ENCODE peak calls at places on chromosome 1, in ten cellular contexts. I is spleen, P is endothelial cell of umbilical vein, S is suprapubic skin, J is transverse colon, B is stomach, M is HepG2, A is Panc1, O is GM12878, H is HCT116. F is an unnamed sample.

GRCh38 chr1:2980073-2980791 is 41.0 kb upstream of the ACTRT2 start:
- DNase-seq in I (peak), P (no peak), S (peak), J (no peak), B (no peak), M (no peak), A (no peak), O (no peak), H (no peak), F (no peak)

GRCh38 chr1:40078512-40079333 is 18.3 kb downstream of the PPT1 start:
- DNase-seq in I (no peak), P (peak), S (no peak), J (peak), B (peak), M (peak), A (no peak), O (no peak), H (peak), F (no peak)

GRCh38 chr1:37391181-37391949 is 83.0 kb upstream of the ZC3H12A start:
- DNase-seq in I (no peak), P (no peak), S (no peak), J (no peak), B (no peak), M (no peak), A (no peak), O (no peak), H (no peak), F (no peak)

GRCh38 chr1:35345439-35345981 is 77.0 kb downstream of the ZMYM4 start:
- DNase-seq in I (no peak), P (no peak), S (no peak), J (no peak), B (no peak), M (peak), A (no peak), O (no peak), H (no peak), F (no peak)

GRCh38 chr1:25748531-25749205 is 51.3 kb upstream of the SELENON start:
- DNase-seq in I (no peak), P (no peak), S (no peak), J (no peak), B (peak), M (no peak), A (no peak), O (no peak), H (no peak), F (no peak)

GRCh38 chr1:57489342-57490036 is 65.6 kb upstream of the DAB1 start:
- DNase-seq in I (no peak), P (peak), S (no peak), J (no peak), B (no peak), M (no peak), A (no peak), O (no peak), H (no peak), F (no peak)

GRCh38 chr1:213761845-213762407 is 225.8 kb upstream of the PROX1 start:
- DNase-seq in I (no peak), P (peak), S (no peak), J (no peak), B (no peak), M (peak), A (no peak), O (no peak), H (no peak), F (no peak)

GRCh38 chr1:27535386-27535785 is 45.4 kb upstream of the WASF2 start:
- DNase-seq in I (no peak), P (no peak), S (no peak), J (no peak), B (no peak), M (no peak), A (no peak), O (no peak), H (no peak), F (no peak)

GRCh38 chr1:24418898-24419628 is 3.5 kb downstream of the NIPAL3 start:
- DNase-seq in I (no peak), P (no peak), S (no peak), J (peak), B (peak), M (no peak), A (no peak), O (no peak), H (no peak), F (no peak)

GRCh38 chr1:9798236-9799130 is 25.3 kb downstream of the CLSTN1 start:
- DNase-seq in I (no peak), P (no peak), S (peak), J (no peak), B (no peak), M (no peak), A (no peak), O (no peak), H (no peak), F (no peak)

GRCh38 chr1:41319106-41319755 is 42.0 kb upstream of the FOXO6 start:
- DNase-seq in I (no peak), P (no peak), S (no peak), J (no peak), B (no peak), M (no peak), A (no peak), O (no peak), H (no peak), F (no peak)

GRCh38 chr1:227792216-227793078 is 23.0 kb upstream of the PRSS38 start:
- DNase-seq in I (no peak), P (no peak), S (no peak), J (no peak), B (no peak), M (no peak), A (no peak), O (no peak), H (no peak), F (no peak)

GRCh38 chr1:227794813-227795183 is 20.7 kb upstream of the PRSS38 start:
- DNase-seq in I (no peak), P (no peak), S (peak), J (no peak), B (no peak), M (no peak), A (no peak), O (no peak), H (no peak), F (no peak)

GRCh38 chr1:227793079-227793947 is 22.2 kb upstream of the PRSS38 start:
- DNase-seq in I (no peak), P (no peak), S (no peak), J (no peak), B (no peak), M (no peak), A (no peak), O (no peak), H (no peak), F (no peak)

GRCh38 chr1:227795732-227796131 is 19.7 kb upstream of the PRSS38 start:
- DNase-seq in I (no peak), P (no peak), S (no peak), J (no peak), B (no peak), M (no peak), A (no peak), O (no peak), H (no peak), F (no peak)

GRCh38 chr1:227793948-227794812 is 21.3 kb upstream of the PRSS38 start:
- DNase-seq in I (no peak), P (no peak), S (peak), J (no peak), B (no peak), M (no peak), A (no peak), O (no peak), H (no peak), F (peak)
- H3K27ac ChIP-seq in I (no peak), P (no peak), S (peak), J (peak), B (peak), M (no peak), A (peak), O (no peak), H (no peak), F (peak)

GRCh38 chr1:168256164-168256563 is 24.5 kb upstream of the TBX19 start:
- DNase-seq in I (no peak), P (no peak), S (no peak), J (no peak), B (no peak), M (no peak), A (no peak), O (no peak), H (no peak), F (no peak)

GRCh38 chr1:168259567-168259966 is 21.1 kb upstream of the TBX19 start:
- DNase-seq in I (no peak), P (no peak), S (no peak), J (no peak), B (no peak), M (no peak), A (no peak), O (no peak), H (no peak), F (no peak)

GRCh38 chr1:168260393-168260792 is 20.3 kb upstream of the TBX19 start:
- DNase-seq in I (no peak), P (no peak), S (no peak), J (no peak), B (no peak), M (no peak), A (no peak), O (no peak), H (no peak), F (no peak)

GRCh38 chr1:168261390-168261789 is 19.3 kb upstream of the TBX19 start:
- DNase-seq in I (no peak), P (peak), S (no peak), J (no peak), B (no peak), M (no peak), A (no peak), O (no peak), H (no peak), F (no peak)

GRCh38 chr1:168257397-168257796 is 23.3 kb upstream of the TBX19 start:
- DNase-seq in I (no peak), P (no peak), S (no peak), J (no peak), B (no peak), M (no peak), A (no peak), O (no peak), H (no peak), F (no peak)
- TF ChIP-seq POLR2AphosphoS5 in I (no peak), P (no peak), S (no peak), J (no peak), B (no peak), M (no peak), A (no peak), O (no peak), H (no peak), F (no peak)

GRCh38 chr1:113786055-113786454 is 26.2 kb downstream of the RSBN1 start:
- DNase-seq in I (no peak), P (no peak), S (no peak), J (no peak), B (no peak), M (peak), A (no peak), O (no peak), H (no peak), F (no peak)

GRCh38 chr1:113780363-113781146 is 21.3 kb upstream of the PHTF1 start:
- DNase-seq in I (no peak), P (no peak), S (no peak), J (no peak), B (no peak), M (no peak), A (no peak), O (no peak), H (no peak), F (no peak)

GRCh38 chr1:113782451-113782850 is 23.2 kb upstream of the PHTF1 start:
- DNase-seq in I (no peak), P (no peak), S (no peak), J (no peak), B (no peak), M (no peak), A (no peak), O (no peak), H (no peak), F (no peak)

GRCh38 chr1:113783254-113784103 is 24.2 kb upstream of the PHTF1 start:
- DNase-seq in I (no peak), P (peak), S (no peak), J (peak), B (no peak), M (no peak), A (no peak), O (peak), H (no peak), F (peak)

DNA sequence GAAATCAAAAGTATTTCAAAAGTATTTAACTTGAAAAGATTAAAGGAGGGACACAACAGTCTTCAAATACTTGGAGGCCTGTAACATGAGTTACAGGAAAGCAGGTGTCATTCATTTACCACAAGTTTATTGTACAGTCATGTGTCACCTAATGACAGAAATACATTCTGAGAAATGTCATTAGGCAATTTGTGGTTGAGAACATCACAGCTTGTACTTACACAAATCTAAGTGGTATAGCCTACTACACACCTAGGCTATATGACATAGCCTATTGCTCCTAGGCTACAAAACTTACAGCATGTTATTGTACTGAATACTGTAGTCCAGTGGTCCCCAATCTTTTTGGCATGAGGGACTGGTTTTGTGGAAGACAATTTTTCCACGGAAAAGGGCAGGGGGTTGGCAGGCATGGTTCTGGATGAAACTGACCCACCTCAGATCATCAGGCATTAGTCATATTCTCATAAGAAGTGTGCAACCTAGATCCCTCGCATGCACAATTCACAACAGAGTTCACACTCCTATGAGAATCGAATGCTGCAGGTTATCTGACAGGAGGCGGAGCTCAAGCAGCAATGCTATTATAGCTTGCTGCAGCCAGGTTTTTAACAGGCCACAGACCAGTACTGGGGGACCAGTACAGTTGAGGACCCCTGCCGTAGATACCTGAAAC is 25.0 kb upstream of the PHTF1 start:
- DNase-seq in I (no peak), P (no peak), S (no peak), J (no peak), B (no peak), M (no peak), A (no peak), O (peak), H (no peak), F (no peak)
- H3K27ac ChIP-seq in I (peak), P (no peak), S (peak), J (peak), B (peak), M (no peak), A (no peak), O (peak), H (no peak), F (peak)

GRCh38 chr1:50109647-50110075 is 941 bp downstream of the ELAVL4 start:
- DNase-seq in I (no peak), P (no peak), S (no peak), J (no peak), B (no peak), M (no peak), A (no peak), O (no peak), H (no peak), F (no peak)
- TF ChIP-seq POLR2AphosphoS5 in I (no peak), P (no peak), S (no peak), J (no peak), B (no peak), M (no peak), A (no peak), O (no peak), H (no peak), F (no peak)

DNA sequence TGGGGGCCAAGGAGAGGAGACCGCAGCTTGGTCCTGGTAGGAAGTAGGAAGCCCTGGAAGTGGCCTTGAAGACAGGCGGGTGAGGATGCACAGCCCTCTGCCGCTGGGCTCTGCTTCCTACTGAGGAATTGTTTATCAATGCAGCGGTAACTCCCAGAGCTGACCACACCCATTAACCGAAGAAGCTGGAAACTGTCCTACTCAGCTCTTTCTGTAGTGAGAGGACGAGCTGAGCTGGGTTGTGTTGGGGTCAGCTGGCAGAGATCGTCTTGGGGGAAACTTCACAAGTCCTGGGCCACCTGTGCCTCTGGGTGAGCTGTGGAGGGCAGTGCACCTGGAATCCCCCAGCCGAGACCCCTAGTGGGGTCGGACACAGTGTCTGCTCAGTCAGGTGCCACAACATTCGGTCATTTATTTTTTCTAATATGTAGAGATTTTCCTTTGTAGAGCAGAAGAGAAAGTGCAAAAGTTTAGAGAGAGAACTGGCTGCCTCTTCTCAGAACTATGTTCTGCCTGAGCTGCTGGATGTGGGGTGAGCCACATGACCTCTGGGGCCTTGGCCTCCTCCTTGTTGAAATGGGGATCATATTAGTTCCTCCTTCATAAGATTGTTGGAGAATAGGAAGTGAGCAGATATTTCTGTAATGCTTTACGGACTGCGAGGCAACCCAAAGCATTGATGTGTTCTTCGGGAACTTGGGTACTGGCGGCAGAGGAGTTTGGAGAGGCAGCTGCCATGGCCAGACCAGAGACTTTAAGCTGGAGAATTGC is 3.6 kb downstream of the NECAP2 start:
- DNase-seq in I (peak), P (no peak), S (no peak), J (no peak), B (no peak), M (no peak), A (no peak), O (no peak), H (no peak), F (no peak)
- H3K27ac ChIP-seq in I (no peak), P (no peak), S (no peak), J (no peak), B (peak), M (no peak), A (no peak), O (no peak), H (no peak), F (no peak)